ENCODE peak calls at places on chromosomes 1 and 21, in six cellular contexts. F is neural progenitor cell; B is A549; Q is aorta; H is effector memory CD4-positive, alpha-beta T cell; V is adrenal gland. D is an unnamed sample.

GRCh38 chr1:53442297-53442696 is 16.9 kb upstream of the DMRTB1 start:
- DNase-seq in F (peak; percentile 61), B (no peak), Q (no peak), H (no peak), V (no peak), D (no peak)

GRCh38 chr1:12184008-12184681 is 17.4 kb downstream of the TNFRSF1B start:
- DNase-seq in F (peak; percentile 61), B (no peak), Q (peak; percentile 94), H (no peak), V (peak; percentile 64), D (no peak)

GRCh38 chr1:57600424-57600823 is 176.6 kb upstream of the DAB1 start:
- DNase-seq in F (peak; percentile 80), B (no peak), Q (no peak), H (no peak), V (no peak), D (no peak)

GRCh38 chr1:41462680-41463004 is 21.8 kb downstream of the EDN2 start:
- DNase-seq in F (no peak), B (no peak), Q (no peak), H (no peak), V (no peak), D (no peak)

GRCh38 chr1:157170677-157171515 is 32.7 kb upstream of the ETV3 start:
- DNase-seq in F (peak; percentile 73), B (peak; percentile 63), Q (no peak), H (no peak), V (no peak), D (no peak)

GRCh38 chr1:27504588-27505419 is 14.8 kb upstream of the WASF2 start:
- DNase-seq in F (peak; percentile 77), B (no peak), Q (peak; percentile 90), H (no peak), V (peak; percentile 84), D (no peak)

GRCh38 chr1:217494767-217495166 is 136.1 kb downstream of the GPATCH2 start:
- DNase-seq in F (no peak), B (no peak), Q (no peak), H (no peak), V (no peak), D (no peak)

GRCh38 chr1:95021085-95021484 is 51.7 kb downstream of the ALG14 start:
- DNase-seq in F (no peak), B (no peak), Q (no peak), H (no peak), V (no peak), D (no peak)

GRCh38 chr1:91283421-91283726 is 121.3 kb downstream of the HFM1 start:
- DNase-seq in F (no peak), B (no peak), Q (no peak), H (no peak), V (no peak), D (no peak)

GRCh38 chr1:117537291-117537920 is 68.4 kb upstream of the TENT5C start:
- DNase-seq in F (peak; percentile 30), B (peak; percentile 1), Q (no peak), H (no peak), V (no peak), D (no peak)

GRCh38 chr1:33096358-33097005 is 15.5 kb downstream of the AZIN2 start:
- DNase-seq in F (no peak), B (no peak), Q (no peak), H (no peak), V (no peak), D (no peak)

GRCh38 chr1:26784023-26784871 is 3.5 kb upstream of the PIGV start:
- DNase-seq in F (peak; percentile 26), B (peak; percentile 49), Q (peak; percentile 53), H (no peak), V (peak; percentile 79), D (no peak)

GRCh38 chr1:20603473-20604464 is 14.9 kb downstream of the CDA start:
- DNase-seq in F (no peak), B (peak; percentile 84), Q (no peak), H (no peak), V (no peak), D (no peak)

GRCh38 chr1:23444104-23444533 is 19.6 kb upstream of the TCEA3 start:
- DNase-seq in F (no peak), B (no peak), Q (peak; percentile 80), H (no peak), V (no peak), D (no peak)

GRCh38 chr1:24705260-24706073 is 39.8 kb upstream of the CLIC4 start:
- DNase-seq in F (peak; percentile 90), B (peak; percentile 95), Q (peak; percentile 87), H (peak; percentile 11), V (peak; percentile 46), D (peak; percentile 18)

GRCh38 chr1:168285971-168286628 is 5.4 kb downstream of the TBX19 start:
- DNase-seq in F (no peak), B (no peak), Q (no peak), H (no peak), V (no peak), D (no peak)

GRCh38 chr1:219882116-219882515 is 46.2 kb downstream of the SLC30A10 start:
- DNase-seq in F (no peak), B (no peak), Q (no peak), H (no peak), V (no peak), D (no peak)

GRCh38 chr1:67429011-67429527 is 1.1 kb downstream of the SERBP1 start:
- DNase-seq in F (peak; percentile 24), B (no peak), Q (no peak), H (peak; percentile 3), V (no peak), D (peak; percentile 52)

GRCh38 chr1:20602851-20603450 is 14.1 kb downstream of the CDA start:
- DNase-seq in F (no peak), B (no peak), Q (no peak), H (no peak), V (no peak), D (no peak)

GRCh38 chr21:45074048-45074817 is at the start of gene ADARB1:
- DNase-seq in F (peak; percentile 90), B (peak; percentile 51), Q (peak; percentile 76), H (peak; percentile 55), V (peak; percentile 57), D (peak; percentile 67)

GRCh38 chr21:14741237-14741636 is 195.1 kb upstream of the SAMSN1 start:
- DNase-seq in F (no peak), B (no peak), Q (no peak), H (no peak), V (no peak), D (no peak)

GRCh38 chr1:222171005-222171404 is 376.9 kb downstream of the HHIPL2 start:
- DNase-seq in F (peak; percentile 58), B (peak; percentile 40), Q (no peak), H (no peak), V (no peak), D (no peak)

GRCh38 chr1:171468120-171468790 is 17.1 kb upstream of the PRRC2C start:
- DNase-seq in F (no peak), B (peak; percentile 16), Q (no peak), H (no peak), V (no peak), D (no peak)

GRCh38 chr21:34889537-34890257 is 159.4 kb downstream of the RUNX1 start:
- DNase-seq in F (peak; percentile 90), B (peak; percentile 61), Q (peak; percentile 88), H (peak; percentile 61), V (peak; percentile 69), D (peak; percentile 75)

GRCh38 chr21:25870084-25870483 is 135.3 kb downstream of the GABPA start:
- DNase-seq in F (no peak), B (no peak), Q (no peak), H (no peak), V (no peak), D (no peak)

GRCh38 chr1:44519035-44519676 is 114.1 kb downstream of the RNF220 start:
- DNase-seq in F (no peak), B (no peak), Q (no peak), H (no peak), V (no peak), D (no peak)
- H3K4me3 ChIP-seq in F (no peak overlapping the region), B (no peak overlapping the region), Q (no peak overlapping the region), H (no peak overlapping the region), V (no peak overlapping the region), D (no peak overlapping the region)

GRCh38 chr1:54489627-54490240 is 58.3 kb upstream of the ACOT11 start:
- DNase-seq in F (no peak), B (no peak), Q (no peak), H (no peak), V (no peak), D (no peak)
- H3K4me3 ChIP-seq in F (no peak overlapping the region), B (no peak overlapping the region), Q (no peak overlapping the region), H (peak overlapping the region; percentile 83), V (no peak overlapping the region), D (peak overlapping the region; percentile 83)

GRCh38 chr1:182391028-182391361 is 595 bp downstream of the GLUL start:
- DNase-seq in F (no peak), B (no peak), Q (no peak), H (no peak), V (no peak), D (no peak)

GRCh38 chr1:182391362-182392044 is at the start of gene GLUL:
- DNase-seq in F (peak; percentile 98), B (peak; percentile 62), Q (peak; percentile 96), H (peak; percentile 53), V (peak; percentile 96), D (peak; percentile 68)

GRCh38 chr1:182388392-182389134 is 3.0 kb downstream of the GLUL start:
- DNase-seq in F (peak; percentile 54), B (no peak), Q (no peak), H (no peak), V (no peak), D (no peak)

GRCh38 chr1:182387566-182387965 is 4.0 kb downstream of the GLUL start:
- DNase-seq in F (no peak), B (no peak), Q (no peak), H (no peak), V (no peak), D (no peak)

DNA sequence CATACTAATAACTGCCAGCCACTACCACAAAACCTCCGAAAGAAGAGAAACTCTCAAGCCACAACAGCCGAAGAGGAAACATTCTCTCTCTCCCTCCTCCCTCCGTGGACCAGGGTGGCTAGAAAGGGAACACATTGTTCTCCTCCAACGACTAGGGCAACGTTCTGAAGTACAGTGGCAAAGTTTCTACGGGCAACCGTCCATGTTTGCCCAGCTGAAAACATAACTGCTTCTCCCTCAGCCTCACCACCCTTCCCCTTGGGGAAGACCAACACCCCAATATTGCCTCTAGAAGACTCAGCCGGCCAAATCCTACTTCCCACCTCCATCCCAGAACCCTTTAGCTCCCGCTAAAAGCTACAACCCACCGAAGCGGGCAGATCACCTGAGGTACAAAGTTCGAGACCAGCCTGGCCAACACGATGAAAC is 2.0 kb downstream of the GLUL start:
- DNase-seq in F (peak; percentile 37), B (no peak), Q (no peak), H (no peak), V (no peak), D (no peak)
- H3K4me3 ChIP-seq in F (peak overlapping the region; percentile 100), B (no peak overlapping the region), Q (peak overlapping the region; percentile 96), H (peak overlapping the region; percentile 75), V (no peak overlapping the region), D (peak overlapping the region; percentile 73)

DNA sequence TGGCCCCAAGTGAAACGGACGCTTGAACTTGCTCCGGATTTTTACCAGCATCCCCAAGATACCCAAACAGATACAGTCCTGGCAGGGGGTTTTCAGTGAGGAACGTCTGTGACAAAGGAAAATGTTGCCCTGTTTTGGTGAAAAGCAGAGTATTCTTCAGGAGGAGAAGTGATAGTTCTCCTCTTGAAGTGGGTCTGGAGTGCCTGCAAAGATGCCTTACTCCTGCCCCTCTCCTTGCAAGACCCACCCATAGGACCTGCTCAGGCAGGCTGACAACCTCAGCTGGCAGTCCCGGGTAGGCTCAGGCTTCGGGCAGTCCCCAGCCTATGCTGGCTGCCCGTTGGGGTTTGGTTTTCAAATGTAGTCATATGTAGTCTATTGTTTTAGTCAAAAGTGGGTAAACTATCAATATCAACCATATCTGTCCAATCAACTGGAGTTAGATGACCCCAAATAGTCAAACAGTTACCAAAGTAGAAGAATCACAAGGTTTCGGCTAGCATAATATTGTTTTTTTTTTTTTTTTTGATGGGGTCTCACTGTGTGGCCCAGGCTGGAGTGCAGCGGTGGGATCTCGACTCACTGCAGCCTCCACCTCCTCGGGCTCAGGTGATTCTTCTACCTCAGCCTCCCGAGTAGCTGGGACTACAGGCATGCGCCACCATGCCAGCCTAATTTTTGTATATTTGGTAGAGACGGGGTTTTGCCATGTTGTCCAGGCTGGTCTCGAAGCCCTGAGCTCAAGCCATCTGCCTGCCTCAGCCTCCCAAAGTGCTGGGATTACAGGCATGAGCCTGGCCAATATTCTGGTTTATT is 996 bp upstream of the ARL8A start:
- DNase-seq in F (no peak), B (no peak), Q (no peak), H (no peak), V (no peak), D (no peak)
- H3K4me3 ChIP-seq in F (peak overlapping the region; percentile 92), B (peak overlapping the region; percentile 94), Q (peak overlapping the region; percentile 93), H (peak overlapping the region; percentile 66), V (no peak overlapping the region), D (peak overlapping the region; percentile 65)